ENCODE peak calls at places on chromosome 16, in five cellular contexts. K, L, W, D and Z are unnamed samples. For H3K4me1, the result is how much of the 10 kb centered on the place peaks cover.

GRCh38 chr16:57315401-57315800 is 30.9 kb upstream of the PLLP start:
- DNase-seq in K (no peak), L (peak), W (no peak), D (no peak), Z (no peak)

GRCh38 chr16:65059421-65059980 is 62.4 kb downstream of the CDH11 start:
- DNase-seq in K (no peak), L (no peak), W (no peak), D (no peak), Z (no peak)

GRCh38 chr16:30948956-30949654 is at the start of gene ORAI3:
- DNase-seq in K (peak), L (peak), W (peak), D (no peak), Z (no peak)

GRCh38 chr16:87575027-87575804 is 27.1 kb upstream of the JPH3 start:
- DNase-seq in K (no peak), L (no peak), W (no peak), D (no peak), Z (peak)

GRCh38 chr16:3259097-3259496 is 2.7 kb upstream of the MEFV start:
- DNase-seq in K (peak), L (no peak), W (no peak), D (no peak), Z (no peak)

GRCh38 chr16:56491657-56492261 is 28.1 kb downstream of the BBS2 start:
- DNase-seq in K (no peak), L (no peak), W (no peak), D (no peak), Z (no peak)

GRCh38 chr16:75416904-75417565 is 16.3 kb downstream of the CFDP1 start:
- DNase-seq in K (no peak), L (no peak), W (peak), D (no peak), Z (no peak)

GRCh38 chr16:57606847-57607501 is 21.5 kb upstream of the ADGRG1 start:
- DNase-seq in K (peak), L (no peak), W (no peak), D (no peak), Z (no peak)

GRCh38 chr16:82257990-82258389 is 88.0 kb upstream of the MPHOSPH6 start:
- DNase-seq in K (peak), L (no peak), W (no peak), D (no peak), Z (no peak)

GRCh38 chr16:89193021-89193575 is 7.2 kb downstream of the SLC22A31 start:
- DNase-seq in K (no peak), L (peak), W (peak), D (no peak), Z (peak)

GRCh38 chr16:10827691-10828341 is 9.2 kb upstream of the TVP23A start:
- DNase-seq in K (no peak), L (peak), W (peak), D (no peak), Z (no peak)

GRCh38 chr16:89005201-89006035 is 28.4 kb upstream of the CBFA2T3 start:
- DNase-seq in K (no peak), L (no peak), W (no peak), D (no peak), Z (no peak)

GRCh38 chr16:23171234-23171948 is 11.2 kb upstream of the SCNN1G start:
- DNase-seq in K (peak), L (no peak), W (peak), D (peak), Z (no peak)

GRCh38 chr16:55912022-55912421 is 36.8 kb upstream of the CES5A start:
- DNase-seq in K (no peak), L (no peak), W (no peak), D (no peak), Z (no peak)

GRCh38 chr16:88442811-88443576 is 10.1 kb upstream of the ZFPM1 start:
- DNase-seq in K (peak), L (peak), W (peak), D (no peak), Z (peak)

GRCh38 chr16:18068477-18068876 is 268.1 kb downstream of the NPIPA8 start:
- DNase-seq in K (no peak), L (no peak), W (no peak), D (no peak), Z (no peak)

GRCh38 chr16:57004387-57005250 is 15.3 kb downstream of the NLRC5 start:
- DNase-seq in K (no peak), L (no peak), W (no peak), D (no peak), Z (no peak)

GRCh38 chr16:69858196-69859104 is 92.7 kb upstream of the CLEC18A start:
- DNase-seq in K (peak), L (no peak), W (no peak), D (no peak), Z (no peak)

GRCh38 chr16:75116081-75116910 is at the start of gene LDHD:
- DNase-seq in K (no peak), L (peak), W (no peak), D (no peak), Z (peak)

GRCh38 chr16:47141773-47142468 is 1.8 kb downstream of the NETO2 start:
- DNase-seq in K (peak), L (peak), W (peak), D (peak), Z (peak)

GRCh38 chr16:56691885-56692284 is 9.6 kb downstream of the MT1X start:
- DNase-seq in K (peak), L (no peak), W (peak), D (no peak), Z (peak)

GRCh38 chr16:50671644-50672260 is 9.4 kb downstream of the SNX20 start:
- DNase-seq in K (no peak), L (peak), W (peak), D (no peak), Z (no peak)

GRCh38 chr16:71289732-71290062 is 495 bp upstream of the CMTR2 start:
- DNase-seq in K (no peak), L (no peak), W (no peak), D (no peak), Z (no peak)
- H3K4me3 ChIP-seq in K (no peak), L (peak), W (peak), D (peak), Z (peak)

GRCh38 chr16:28188085-28188916 is 23.5 kb downstream of the XPO6 start:
- DNase-seq in K (no peak), L (no peak), W (peak), D (no peak), Z (no peak)
- H3K4me1 ChIP-seq in K (under half), L (under half), W (half or more), D (under half), Z (under half)

DNA sequence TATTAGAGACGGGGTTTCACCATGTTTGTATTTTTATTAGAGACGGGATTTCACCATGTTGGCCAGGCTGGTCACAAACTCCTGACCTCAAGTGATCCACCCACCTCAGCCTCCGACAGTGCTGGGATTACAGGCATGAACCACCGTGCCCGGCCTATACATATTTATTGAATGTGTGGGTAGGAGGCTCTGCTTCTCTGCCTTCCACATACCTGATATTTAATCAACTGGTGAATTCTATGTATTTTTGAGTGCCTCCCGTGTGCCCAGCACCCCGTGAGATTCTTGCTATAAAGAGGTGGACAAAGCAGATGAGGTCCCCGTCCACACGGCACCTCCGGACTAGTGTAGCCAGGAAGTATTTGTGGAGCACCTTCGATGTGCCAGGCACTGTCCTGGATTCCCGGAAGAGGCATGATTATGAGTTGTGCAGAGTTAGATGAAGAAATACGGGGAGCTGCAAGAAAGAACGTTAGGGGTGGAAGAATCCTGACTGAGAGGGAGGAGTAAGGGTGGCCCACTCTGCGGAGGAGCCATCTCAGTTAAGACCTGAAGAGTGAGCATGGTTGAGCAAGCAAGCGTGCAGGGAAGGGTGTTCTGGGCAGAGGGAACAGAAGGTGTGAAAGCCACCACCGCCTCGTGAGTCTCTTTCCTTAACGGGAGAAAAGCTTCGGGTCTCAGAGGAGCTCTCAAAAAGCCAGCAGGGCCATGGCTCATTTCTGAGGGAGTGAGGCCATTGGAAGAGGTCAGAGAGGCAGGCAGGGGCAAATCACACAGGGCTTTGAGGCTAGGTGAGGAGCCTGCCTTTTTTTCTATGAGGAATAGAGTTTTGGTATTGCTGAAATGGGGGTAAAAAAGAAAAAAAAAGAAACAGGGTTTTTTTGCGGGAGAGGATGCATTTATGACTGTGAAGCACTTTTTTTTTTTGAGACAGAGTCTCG is 21.2 kb downstream of the CRISPLD2 start:
- DNase-seq in K (no peak), L (no peak), W (no peak), D (no peak), Z (no peak)
- H3K4me3 ChIP-seq in K (no peak), L (no peak), W (no peak), D (no peak), Z (no peak)

DNA sequence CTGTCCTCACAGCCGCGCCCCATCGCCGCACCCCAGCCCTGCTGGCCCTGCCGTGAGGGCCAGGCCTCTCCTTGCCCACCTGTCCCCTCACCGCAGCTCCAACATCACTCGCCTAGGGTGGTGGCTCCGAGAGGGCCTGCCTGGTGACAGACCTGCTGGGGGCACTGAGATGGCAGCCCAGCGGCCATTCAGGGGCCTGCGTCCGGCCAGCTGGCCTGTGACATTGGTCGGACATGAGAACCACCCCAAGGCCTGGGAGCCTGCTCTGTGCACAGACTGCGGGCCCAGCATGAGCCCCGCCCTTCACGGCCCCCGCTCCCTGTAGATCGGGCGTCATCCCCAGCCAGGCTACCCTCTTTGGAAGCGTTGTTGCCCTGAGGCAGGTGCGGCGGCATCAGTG is 11.8 kb downstream of the NME3 start:
- DNase-seq in K (no peak), L (no peak), W (no peak), D (no peak), Z (no peak)
- H3K4me1 ChIP-seq in K (under half), L (under half), W (under half), D (under half), Z (under half)

GRCh38 chr16:86198201-86199118 is 299.5 kb downstream of the IRF8 start:
- DNase-seq in K (no peak), L (no peak), W (no peak), D (no peak), Z (no peak)
- H3K4me3 ChIP-seq in K (no peak), L (no peak), W (no peak), D (no peak), Z (no peak)

GRCh38 chr16:14356064-14356463 is 274.0 kb downstream of the PARN start:
- DNase-seq in K (no peak), L (no peak), W (no peak), D (no peak), Z (no peak)

GRCh38 chr16:14351647-14352046 is 278.4 kb downstream of the PARN start:
- DNase-seq in K (peak), L (no peak), W (no peak), D (no peak), Z (no peak)

GRCh38 chr16:14353340-14353739 is 276.7 kb downstream of the PARN start:
- DNase-seq in K (no peak), L (no peak), W (no peak), D (no peak), Z (no peak)

GRCh38 chr16:14357328-14357727 is 272.7 kb downstream of the PARN start:
- DNase-seq in K (peak), L (no peak), W (no peak), D (no peak), Z (no peak)

GRCh38 chr16:14354561-14355351 is 275.3 kb downstream of the PARN start:
- DNase-seq in K (no peak), L (no peak), W (peak), D (no peak), Z (no peak)
- H3K4me1 ChIP-seq in K (under half), L (under half), W (under half), D (under half), Z (under half)

GRCh38 chr16:54289242-54290051 is 2.9 kb upstream of the IRX3 start:
- DNase-seq in K (no peak), L (no peak), W (no peak), D (no peak), Z (no peak)
- H3K4me3 ChIP-seq in K (peak), L (no peak), W (no peak), D (no peak), Z (no peak)

GRCh38 chr16:67167588-67167987 is 2.8 kb upstream of the NOL3 start:
- DNase-seq in K (no peak), L (no peak), W (no peak), D (no peak), Z (no peak)

GRCh38 chr16:67164599-67165061 is at the start of gene HSF4:
- DNase-seq in K (peak), L (no peak), W (no peak), D (no peak), Z (no peak)

GRCh38 chr16:67165121-67166034 is 833 bp downstream of the HSF4 start:
- DNase-seq in K (no peak), L (no peak), W (no peak), D (no peak), Z (no peak)

GRCh38 chr16:67166883-67167168 is 2.3 kb downstream of the HSF4 start:
- DNase-seq in K (no peak), L (no peak), W (no peak), D (no peak), Z (no peak)

DNA sequence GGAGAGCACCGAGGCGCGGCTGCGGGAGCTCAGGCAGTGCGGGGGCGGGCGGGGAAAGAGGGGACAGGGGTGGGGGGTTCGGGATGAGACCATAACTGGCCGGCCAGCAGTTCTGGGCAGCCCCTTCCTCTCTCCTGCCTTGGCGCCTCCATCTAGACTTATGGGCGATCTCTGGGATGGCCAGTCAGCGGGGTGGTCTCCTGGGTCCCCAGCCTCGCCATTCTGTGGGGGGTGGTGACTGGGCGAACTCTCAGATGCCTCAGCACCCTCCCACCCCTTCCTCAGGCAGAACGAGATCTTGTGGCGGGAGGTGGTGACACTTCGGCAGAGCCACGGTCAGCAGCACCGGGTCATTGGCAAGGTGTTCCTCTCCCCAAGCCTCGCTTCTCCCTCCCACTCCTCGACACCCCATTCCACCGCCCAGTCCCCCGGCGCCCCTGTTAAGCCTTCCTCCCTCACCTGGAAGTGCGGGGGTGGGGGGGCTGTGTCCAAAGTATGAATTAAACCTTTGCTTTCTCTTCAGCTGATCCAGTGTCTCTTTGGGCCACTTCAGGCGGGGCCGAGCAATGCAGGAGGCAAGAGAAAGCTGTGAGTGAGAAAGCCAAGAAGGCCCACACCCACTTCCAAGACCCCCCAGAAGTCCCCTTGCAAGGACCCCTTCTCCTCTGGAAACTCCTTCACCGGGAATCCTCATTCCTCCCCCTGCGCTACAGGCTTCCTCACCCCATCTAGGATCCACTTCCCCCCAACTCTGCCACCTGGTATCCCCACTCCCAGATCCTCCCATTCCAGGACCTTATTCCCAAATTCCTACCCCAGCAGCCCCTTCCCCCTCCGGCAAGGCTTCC is 1.7 kb downstream of the HSF4 start:
- DNase-seq in K (no peak), L (no peak), W (no peak), D (no peak), Z (no peak)
- H3K4me1 ChIP-seq in K (under half), L (under half), W (under half), D (under half), Z (under half)